ENCODE peak calls at places on chromosomes 12 and 14, in five cellular contexts. B, F, S, I and Y are unnamed samples.

GRCh38 chr12:96091833-96092232 is 56.4 kb upstream of the LTA4H start:
- DNase-seq in B (no peak), F (no peak), S (no peak), I (no peak), Y (no peak)

GRCh38 chr14:69002069-69002468 is 23.0 kb upstream of the ACTN1 start:
- DNase-seq in B (no peak), F (no peak), S (no peak), I (peak), Y (no peak)

GRCh38 chr12:53862831-53863230 is 75.8 kb upstream of the HOXC13 start:
- DNase-seq in B (no peak), F (no peak), S (no peak), I (no peak), Y (peak)

GRCh38 chr12:88299567-88300101 is 157.5 kb downstream of the TMTC3 start:
- DNase-seq in B (no peak), F (peak), S (no peak), I (no peak), Y (no peak)

GRCh38 chr12:96070670-96071279 is 35.4 kb upstream of the LTA4H start:
- DNase-seq in B (no peak), F (no peak), S (no peak), I (peak), Y (no peak)

GRCh38 chr14:103021817-103022668 is 35.3 kb downstream of the CDC42BPB start:
- DNase-seq in B (peak), F (no peak), S (no peak), I (no peak), Y (no peak)

GRCh38 chr12:96500686-96501085 is 11.3 kb downstream of the CFAP54 start:
- DNase-seq in B (no peak), F (no peak), S (no peak), I (no peak), Y (no peak)

GRCh38 chr12:45458854-45459807 is 243.2 kb downstream of the ANO6 start:
- DNase-seq in B (no peak), F (no peak), S (no peak), I (no peak), Y (no peak)

GRCh38 chr12:51529586-51529985 is 61.4 kb upstream of the SCN8A start:
- DNase-seq in B (no peak), F (no peak), S (no peak), I (no peak), Y (no peak)

GRCh38 chr12:69102856-69103255 is 136.5 kb upstream of the CPSF6 start:
- DNase-seq in B (no peak), F (no peak), S (peak), I (no peak), Y (no peak)

GRCh38 chr14:85250369-85250768 is 279.6 kb upstream of the FLRT2 start:
- DNase-seq in B (no peak), F (no peak), S (no peak), I (no peak), Y (no peak)

GRCh38 chr12:58309806-58310205 is 368.4 kb downstream of the ATP23 start:
- DNase-seq in B (no peak), F (no peak), S (no peak), I (no peak), Y (no peak)

GRCh38 chr12:58639323-58639934 is 280.9 kb downstream of the LRIG3 start:
- DNase-seq in B (no peak), F (no peak), S (no peak), I (no peak), Y (no peak)

GRCh38 chr12:121009744-121010143 is 6.5 kb downstream of the C12orf43 start:
- DNase-seq in B (no peak), F (no peak), S (no peak), I (peak), Y (no peak)

GRCh38 chr12:11555195-11555594 is 94.3 kb upstream of the ETV6 start:
- DNase-seq in B (no peak), F (no peak), S (no peak), I (no peak), Y (no peak)

GRCh38 chr12:52005903-52006703 is 643 bp upstream of the TAMALIN start:
- DNase-seq in B (peak), F (no peak), S (no peak), I (peak), Y (no peak)

GRCh38 chr12:69059465-69060457 is 126.8 kb upstream of the CPM start:
- DNase-seq in B (no peak), F (peak), S (no peak), I (no peak), Y (no peak)

GRCh38 chr12:113762155-113762848 is 203.8 kb downstream of the RBM19 start:
- DNase-seq in B (no peak), F (no peak), S (no peak), I (no peak), Y (no peak)

GRCh38 chr14:70000601-70001000 is 121.4 kb downstream of the SMOC1 start:
- DNase-seq in B (no peak), F (no peak), S (no peak), I (no peak), Y (no peak)

GRCh38 chr12:50325890-50326391 is 42.6 kb upstream of the LIMA1 start:
- DNase-seq in B (no peak), F (no peak), S (no peak), I (peak), Y (no peak)

GRCh38 chr14:21104448-21105060 is 3.7 kb downstream of the TMEM253 start:
- DNase-seq in B (peak), F (peak), S (no peak), I (peak), Y (peak)

GRCh38 chr14:61894452-61895077 is 132.3 kb downstream of the SNAPC1 start:
- DNase-seq in B (peak), F (peak), S (no peak), I (peak), Y (no peak)

GRCh38 chr12:124610021-124610606 is 42.7 kb upstream of the NCOR2 start:
- DNase-seq in B (peak), F (no peak), S (no peak), I (no peak), Y (no peak)

GRCh38 chr14:81323621-81324400 is 76.3 kb downstream of the STON2 start:
- DNase-seq in B (no peak), F (no peak), S (no peak), I (peak), Y (no peak)

GRCh38 chr12:119803391-119803791 is 73.7 kb downstream of the CIT start:
- DNase-seq in B (no peak), F (no peak), S (no peak), I (no peak), Y (no peak)

GRCh38 chr12:105092336-105092735 is 8.1 kb upstream of the ALDH1L2 start:
- DNase-seq in B (no peak), F (no peak), S (no peak), I (peak), Y (no peak)

GRCh38 chr12:59076611-59077010 is 156.3 kb upstream of the LRIG3 start:
- DNase-seq in B (no peak), F (no peak), S (no peak), I (no peak), Y (no peak)

GRCh38 chr12:56119361-56119796 is 1.3 kb downstream of the ZC3H10 start:
- DNase-seq in B (no peak), F (no peak), S (no peak), I (peak), Y (no peak)

GRCh38 chr12:116820077-116820656 is 61.1 kb downstream of the HRK start:
- DNase-seq in B (peak), F (no peak), S (no peak), I (no peak), Y (no peak)

GRCh38 chr14:94390372-94391086 is 2.1 kb upstream of the SERPINA1 start:
- DNase-seq in B (peak), F (no peak), S (peak), I (peak), Y (no peak)

GRCh38 chr12:13194462-13195110 is 1.9 kb upstream of the EMP1 start:
- DNase-seq in B (no peak), F (no peak), S (no peak), I (no peak), Y (no peak)

GRCh38 chr12:2301531-2302461 is 249.0 kb downstream of the CACNA1C start:
- DNase-seq in B (no peak), F (no peak), S (no peak), I (no peak), Y (no peak)

GRCh38 chr12:30257614-30258013 is 438.1 kb downstream of the IPO8 start:
- DNase-seq in B (no peak), F (no peak), S (no peak), I (no peak), Y (no peak)

GRCh38 chr12:10771132-10771733 is 31.2 kb downstream of the TAS2R7 start:
- DNase-seq in B (no peak), F (peak), S (no peak), I (no peak), Y (no peak)

GRCh38 chr12:64680235-64680634 is 69.9 kb downstream of the RASSF3 start:
- DNase-seq in B (no peak), F (no peak), S (no peak), I (peak), Y (no peak)

GRCh38 chr12:64685605-64686004 is 73.6 kb downstream of the GNS start:
- DNase-seq in B (peak), F (no peak), S (no peak), I (no peak), Y (no peak)

GRCh38 chr12:64681200-64682052 is 71.1 kb downstream of the RASSF3 start:
- DNase-seq in B (no peak), F (no peak), S (no peak), I (no peak), Y (no peak)

GRCh38 chr12:64685076-64685475 is 74.1 kb downstream of the GNS start:
- DNase-seq in B (peak), F (no peak), S (no peak), I (no peak), Y (no peak)

DNA sequence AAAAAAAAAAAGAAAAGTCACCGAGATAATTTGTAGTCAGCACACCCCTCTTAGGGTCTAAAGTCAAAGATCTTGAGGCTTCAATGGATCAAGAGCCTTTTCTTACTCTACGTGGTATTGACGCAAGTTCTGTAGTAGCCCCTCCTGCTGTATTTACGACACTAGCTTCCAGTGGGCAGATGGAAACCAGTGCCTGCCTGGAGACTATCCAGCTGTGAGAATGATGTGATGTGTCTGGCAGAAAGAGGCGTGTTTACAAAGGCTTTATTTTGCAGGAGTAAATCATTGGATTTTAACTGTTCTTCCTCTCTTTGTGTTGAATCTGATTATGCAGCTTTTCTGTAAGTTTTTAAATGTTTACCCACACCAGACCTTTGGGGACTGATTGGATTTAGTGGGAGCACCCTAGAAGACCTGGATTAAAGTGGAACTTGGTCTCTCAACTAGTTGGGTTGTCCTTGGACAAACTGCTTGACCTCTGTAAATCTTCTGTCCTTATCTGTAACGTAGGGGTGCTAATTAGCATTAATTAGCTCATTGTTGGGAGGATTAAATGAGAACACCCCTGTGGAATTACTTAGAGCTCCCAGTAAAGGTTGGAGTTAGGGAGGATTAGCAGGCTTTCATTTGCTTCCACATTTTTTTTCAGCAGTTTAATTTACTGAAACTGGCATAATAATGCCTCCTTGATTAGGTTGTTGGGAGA is 72.4 kb downstream of the RASSF3 start:
- DNase-seq in B (no peak), F (no peak), S (no peak), I (peak), Y (no peak)
- TF ChIP-seq POLR2AphosphoS5 in B (no peak), F (no peak), S (no peak), I (peak), Y (peak)

DNA sequence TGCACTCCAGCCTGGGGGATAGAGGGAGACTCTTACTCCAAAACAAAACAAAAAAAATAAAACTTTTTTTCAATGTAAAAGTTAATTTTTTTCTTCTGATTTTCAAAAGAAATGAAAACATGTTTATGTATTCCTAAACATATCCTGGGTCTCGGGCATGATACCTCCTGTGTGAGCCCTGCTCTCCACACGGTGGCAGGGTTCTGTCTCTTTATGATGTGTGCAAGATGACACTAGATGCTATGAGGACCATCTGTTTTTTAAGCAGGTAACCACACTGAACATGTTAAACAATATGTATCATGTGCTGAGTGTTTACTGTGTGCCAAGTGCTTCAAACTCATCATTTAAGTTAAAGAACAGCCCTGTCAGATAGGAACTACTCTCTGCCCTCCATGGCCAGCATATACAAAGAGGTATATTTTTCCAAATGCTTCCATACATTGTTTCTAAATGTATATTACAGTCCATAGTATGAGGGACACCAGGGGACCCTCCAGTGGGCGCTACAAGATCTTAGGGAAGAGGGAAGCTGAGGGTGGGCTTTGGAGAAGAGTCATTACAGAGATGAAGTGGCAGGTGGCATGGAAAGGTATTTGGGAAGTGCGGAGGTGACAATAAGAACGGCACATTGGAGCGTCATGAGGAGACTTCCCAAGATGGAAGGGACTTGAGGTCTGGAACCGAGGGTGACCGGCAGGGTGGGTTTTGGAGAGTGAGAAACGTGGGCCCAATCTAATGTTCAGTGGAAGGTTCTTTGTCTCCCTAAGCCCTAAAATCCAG is 28.5 kb downstream of the FOS start:
- DNase-seq in B (no peak), F (no peak), S (no peak), I (no peak), Y (no peak)
- TF ChIP-seq CTCF in B (no peak), F (peak), S (no peak), I (no peak), Y (no peak)

GRCh38 chr14:67644428-67644827 is 24.7 kb downstream of the ARG2 start:
- DNase-seq in B (no peak), F (no peak), S (no peak), I (no peak), Y (no peak)
- TF ChIP-seq POLR2AphosphoS5 in B (no peak), F (no peak), S (no peak), I (no peak), Y (no peak)

DNA sequence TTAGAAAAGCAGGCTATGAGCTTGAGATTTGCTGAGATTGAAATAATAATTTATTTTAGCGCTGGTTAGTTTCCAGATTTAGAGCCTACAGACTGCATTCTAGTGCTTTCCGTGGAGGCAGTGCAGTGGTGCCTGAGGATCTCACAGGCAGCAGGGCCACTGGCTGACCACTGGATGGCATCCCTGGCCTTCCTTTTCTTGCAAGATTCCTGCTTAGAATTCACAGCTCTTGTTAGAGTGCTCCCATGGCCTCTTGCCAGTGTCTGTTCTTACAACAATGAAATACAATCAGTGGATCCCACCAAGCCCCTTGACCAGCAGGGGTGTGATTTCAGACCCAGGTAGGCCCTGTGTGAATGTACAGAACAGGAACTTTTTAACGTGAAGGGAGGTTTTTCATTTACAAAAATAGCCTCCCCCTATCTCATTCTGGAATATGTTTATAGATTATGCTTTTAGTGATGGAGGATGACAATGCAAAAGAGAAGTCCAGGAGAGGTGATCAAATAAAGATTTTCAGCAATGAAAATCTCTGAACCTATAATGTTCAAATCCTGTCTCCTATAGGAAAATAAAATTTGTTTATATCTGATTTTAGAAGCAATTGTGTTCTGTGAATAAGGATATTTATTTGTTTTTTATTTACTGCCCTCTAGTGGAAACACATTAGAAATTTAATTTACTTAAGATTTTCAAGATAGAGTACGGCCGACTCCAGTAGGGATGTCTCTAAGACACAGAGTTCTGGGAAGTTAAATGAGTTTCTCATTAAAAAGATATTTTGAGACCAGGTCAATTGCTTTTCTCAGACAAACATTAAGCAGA is 362.2 kb upstream of the STXBP6 start:
- DNase-seq in B (no peak), F (no peak), S (no peak), I (no peak), Y (no peak)
- TF ChIP-seq CTCF in B (no peak), F (peak), S (no peak), I (no peak), Y (peak)

DNA sequence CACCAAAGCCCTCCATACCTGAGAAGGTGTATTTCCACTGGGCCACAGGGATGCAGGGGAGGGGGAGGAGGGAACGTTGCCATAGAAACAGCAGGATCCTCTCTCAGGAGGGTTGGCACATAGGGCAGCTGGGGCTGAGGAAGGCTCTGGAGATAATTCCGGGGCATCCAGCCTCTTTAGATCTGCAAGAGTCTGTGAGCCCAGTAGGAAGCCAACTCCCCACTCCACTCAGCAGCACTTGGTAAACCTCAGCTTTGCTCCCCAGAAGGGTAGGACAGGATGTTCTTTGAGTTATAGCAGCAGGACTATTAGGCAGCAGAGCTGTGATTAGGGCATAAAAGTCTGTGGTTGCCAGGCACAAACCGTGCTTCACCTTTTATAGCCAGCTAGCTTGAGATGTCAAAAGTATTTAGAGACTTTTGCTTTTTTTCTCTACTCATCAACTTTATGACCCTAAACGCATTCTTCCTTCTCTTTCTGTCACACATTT is 7.8 kb upstream of the PLEKHG3 start:
- DNase-seq in B (no peak), F (no peak), S (no peak), I (peak), Y (no peak)
- TF ChIP-seq POLR2AphosphoS5 in B (no peak), F (no peak), S (no peak), I (peak), Y (peak)

GRCh38 chr12:107014050-107014449 is 27.1 kb upstream of the MTERF2 start:
- DNase-seq in B (no peak), F (no peak), S (no peak), I (peak), Y (no peak)
- TF ChIP-seq CTCF in B (no peak), F (peak), S (no peak), I (peak), Y (no peak)

GRCh38 chr12:98371419-98371818 is 144.0 kb upstream of the TMPO start:
- DNase-seq in B (no peak), F (no peak), S (no peak), I (no peak), Y (no peak)
- TF ChIP-seq POLR2AphosphoS5 in B (no peak), F (no peak), S (no peak), I (no peak), Y (no peak)

GRCh38 chr12:65302891-65303290 is 24.4 kb downstream of the MSRB3 start:
- DNase-seq in B (no peak), F (no peak), S (no peak), I (no peak), Y (no peak)

GRCh38 chr12:65305346-65305950 is 27.0 kb downstream of the MSRB3 start:
- DNase-seq in B (no peak), F (no peak), S (no peak), I (no peak), Y (no peak)

GRCh38 chr12:65300067-65300466 is 21.6 kb downstream of the MSRB3 start:
- DNase-seq in B (no peak), F (no peak), S (no peak), I (no peak), Y (no peak)

GRCh38 chr12:65296503-65297265 is 18.2 kb downstream of the MSRB3 start:
- DNase-seq in B (no peak), F (no peak), S (no peak), I (no peak), Y (no peak)

GRCh38 chr12:65300679-65301349 is 22.3 kb downstream of the MSRB3 start:
- DNase-seq in B (no peak), F (no peak), S (no peak), I (no peak), Y (no peak)
- TF ChIP-seq CTCF in B (no peak), F (peak), S (no peak), I (peak), Y (peak)